ENCODE peak calls at places on chromosomes 16 and 17, in seven cellular contexts. A is H9; P is effector memory CD4-positive, alpha-beta T cell; T is neuronal stem cell; Z is sigmoid colon; L is A549; O is WERI-Rb-1. C is an unnamed sample.

GRCh38 chr16:30846649-30847402 is 47.1 kb downstream of the BCL7C start:
- DNase-seq in A (no peak), P (no peak), T (no peak), Z (no peak), L (no peak), O (peak; percentile 75), C (no peak)

GRCh38 chr17:74297941-74298340 is 23.9 kb downstream of the DNAI2 start:
- DNase-seq in A (no peak), P (no peak), T (no peak), Z (no peak), L (no peak), O (no peak), C (no peak)

GRCh38 chr17:7914771-7915610 is 1.1 kb downstream of the RNF227 start:
- DNase-seq in A (no peak), P (no peak), T (no peak), Z (peak; percentile 80), L (peak; percentile 36), O (no peak), C (no peak)

GRCh38 chr16:87854053-87854906 is 15.0 kb downstream of the SLC7A5 start:
- DNase-seq in A (no peak), P (peak; percentile 70), T (no peak), Z (no peak), L (no peak), O (peak; percentile 76), C (no peak)

GRCh38 chr17:72386619-72387237 is 265.9 kb downstream of the SOX9 start:
- DNase-seq in A (no peak), P (no peak), T (no peak), Z (no peak), L (no peak), O (no peak), C (no peak)

GRCh38 chr17:32350662-32351418 is 883 bp downstream of the ZNF207 start:
- DNase-seq in A (no peak), P (peak; percentile 34), T (no peak), Z (no peak), L (no peak), O (peak; percentile 15), C (peak; percentile 24)

GRCh38 chr17:28119560-28119959 is 77.1 kb downstream of the NLK start:
- DNase-seq in A (no peak), P (no peak), T (no peak), Z (no peak), L (no peak), O (no peak), C (no peak)

GRCh38 chr17:40617678-40618240 is 29.9 kb downstream of the SMARCE1 start:
- DNase-seq in A (peak; percentile 75), P (no peak), T (no peak), Z (no peak), L (no peak), O (peak; percentile 41), C (no peak)

GRCh38 chr17:43994272-43995149 is 9.9 kb upstream of the NAGS start:
- DNase-seq in A (peak; percentile 86), P (peak; percentile 42), T (no peak), Z (peak; percentile 83), L (peak; percentile 94), O (peak; percentile 91), C (peak; percentile 63)

GRCh38 chr17:5584971-5585794 is 874 bp upstream of the NLRP1 start:
- DNase-seq in A (no peak), P (no peak), T (no peak), Z (no peak), L (no peak), O (no peak), C (no peak)

GRCh38 chr17:12388206-12388605 is 277.5 kb upstream of the MYOCD start:
- DNase-seq in A (no peak), P (no peak), T (no peak), Z (no peak), L (no peak), O (no peak), C (no peak)

GRCh38 chr16:1043831-1044514 is 28.6 kb upstream of the SSTR5 start:
- DNase-seq in A (no peak), P (no peak), T (no peak), Z (no peak), L (no peak), O (no peak), C (no peak)

GRCh38 chr17:17568772-17569195 is 22.7 kb downstream of the PEMT start:
- DNase-seq in A (peak; percentile 92), P (peak; percentile 9), T (peak; percentile 64), Z (no peak), L (peak; percentile 95), O (peak; percentile 86), C (peak; percentile 19)

GRCh38 chr17:61000911-61001310 is 323.3 kb downstream of the BCAS3 start:
- DNase-seq in A (no peak), P (no peak), T (no peak), Z (no peak), L (no peak), O (no peak), C (no peak)

GRCh38 chr17:47857551-47858410 is 6.8 kb upstream of the SP6 start:
- DNase-seq in A (peak; percentile 68), P (no peak), T (no peak), Z (no peak), L (no peak), O (no peak), C (no peak)

GRCh38 chr17:15884731-15885130 is 60.2 kb upstream of the ADORA2B start:
- DNase-seq in A (no peak), P (no peak), T (no peak), Z (no peak), L (no peak), O (no peak), C (no peak)

GRCh38 chr17:44522883-44523671 is 19.9 kb upstream of the GPATCH8 start:
- DNase-seq in A (peak; percentile 92), P (no peak), T (no peak), Z (peak; percentile 65), L (peak; percentile 84), O (peak; percentile 83), C (no peak)

DNA sequence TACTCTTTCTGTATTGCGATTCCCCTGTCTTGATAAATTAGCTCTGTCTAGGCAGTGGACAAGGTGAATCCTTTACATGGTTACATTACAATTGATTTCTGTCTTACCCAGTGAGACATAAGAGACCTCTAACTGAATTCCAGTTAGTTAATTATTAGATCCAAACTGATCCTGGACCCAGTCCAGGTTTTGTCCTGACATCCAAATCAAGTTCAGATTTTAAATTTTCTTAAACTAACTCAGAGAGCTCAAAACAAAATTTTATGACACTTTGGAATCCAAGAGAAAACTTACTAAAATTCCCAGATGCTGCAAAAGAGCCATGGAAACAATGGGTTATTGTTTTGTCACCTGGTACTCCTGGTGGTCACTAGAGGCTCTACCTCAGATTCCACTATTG is 2166.6 kb downstream of the TP53TG3F start:
- DNase-seq in A (no peak), P (no peak), T (no peak), Z (no peak), L (no peak), O (no peak), C (no peak)
- H3K9me3 ChIP-seq in A (peaks cover 86% of the 10 kb centered on the region), P (peaks cover under 1% of the 10 kb centered on the region), T (no peaks in the 10 kb centered on the region), Z (no peaks in the 10 kb centered on the region), L (no peaks in the 10 kb centered on the region), O (no peaks in the 10 kb centered on the region), C (no peaks in the 10 kb centered on the region)

GRCh38 chr16:60605176-60605575 is 1431.1 kb downstream of the CDH8 start:
- DNase-seq in A (peak; percentile 33), P (no peak), T (no peak), Z (no peak), L (no peak), O (no peak), C (no peak)

DNA sequence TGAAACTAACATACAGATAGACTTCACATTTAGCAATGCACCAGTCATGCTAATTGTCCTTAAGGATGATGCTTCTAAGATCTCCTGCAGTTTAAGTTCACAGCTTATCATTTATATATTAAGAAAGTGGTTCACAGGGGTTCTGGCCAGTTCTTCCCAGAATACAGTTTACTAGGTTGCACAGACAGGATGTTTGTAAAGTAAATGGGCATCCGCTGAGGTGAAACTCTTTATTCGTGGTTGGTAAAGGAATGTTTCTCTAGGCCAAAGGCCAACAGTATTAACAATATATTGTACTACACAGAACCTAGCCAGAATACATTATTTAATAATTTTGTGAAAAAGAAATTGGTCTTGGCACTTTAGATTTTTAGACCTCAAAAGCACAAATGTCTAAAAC is 1427.3 kb downstream of the CDH8 start:
- DNase-seq in A (no peak), P (no peak), T (no peak), Z (no peak), L (no peak), O (no peak), C (no peak)
- H3K9me3 ChIP-seq in A (no peaks in the 10 kb centered on the region), P (no peaks in the 10 kb centered on the region), T (no peaks in the 10 kb centered on the region), Z (no peaks in the 10 kb centered on the region), L (no peaks in the 10 kb centered on the region), O (no peaks in the 10 kb centered on the region), C (no peaks in the 10 kb centered on the region)

GRCh38 chr17:70047619-70048018 is 27.4 kb upstream of the KCNJ16 start:
- DNase-seq in A (no peak), P (no peak), T (no peak), Z (no peak), L (no peak), O (no peak), C (no peak)
- H3K9me3 ChIP-seq in A (no peaks in the 10 kb centered on the region), P (no peaks in the 10 kb centered on the region), T (no peaks in the 10 kb centered on the region), Z (no peaks in the 10 kb centered on the region), L (no peaks in the 10 kb centered on the region), O (no peaks in the 10 kb centered on the region), C (no peaks in the 10 kb centered on the region)

DNA sequence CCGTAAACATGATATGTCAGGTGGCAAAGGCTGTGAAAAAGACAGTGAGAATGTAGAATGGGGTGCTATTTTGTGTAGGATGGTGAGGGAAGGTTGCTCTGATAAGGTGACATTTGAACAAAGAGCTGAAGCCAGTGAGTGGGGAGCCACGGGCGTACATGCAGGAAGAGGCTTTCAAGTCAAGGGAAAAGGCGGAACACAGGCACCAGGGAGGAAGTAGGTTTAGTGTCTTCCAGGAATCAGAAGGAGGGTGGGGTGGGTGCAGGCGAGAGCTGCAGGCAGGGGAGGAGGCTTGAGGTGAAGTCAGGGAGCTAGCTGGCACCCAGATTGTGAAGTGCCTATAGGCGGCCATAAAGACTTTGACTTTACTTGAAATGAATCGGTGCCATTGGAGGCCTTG is 14.1 kb downstream of the ZFP90 start:
- DNase-seq in A (no peak), P (no peak), T (no peak), Z (no peak), L (no peak), O (no peak), C (no peak)
- H3K9me3 ChIP-seq in A (peaks cover 13% of the 10 kb centered on the region), P (peaks cover 55% of the 10 kb centered on the region), T (peaks cover 94% of the 10 kb centered on the region), Z (peaks cover 18% of the 10 kb centered on the region), L (peaks cover 94% of the 10 kb centered on the region), O (peaks cover 26% of the 10 kb centered on the region), C (peaks cover 35% of the 10 kb centered on the region)

GRCh38 chr16:27571433-27572306 is 21.7 kb downstream of the KATNIP start:
- DNase-seq in A (no peak), P (no peak), T (no peak), Z (peak; percentile 44), L (no peak), O (no peak), C (no peak)

GRCh38 chr16:27564226-27564625 is 14.3 kb downstream of the KATNIP start:
- DNase-seq in A (no peak), P (no peak), T (no peak), Z (peak; percentile 41), L (no peak), O (no peak), C (no peak)

GRCh38 chr16:27568077-27568476 is 18.1 kb downstream of the KATNIP start:
- DNase-seq in A (no peak), P (no peak), T (no peak), Z (no peak), L (peak; percentile 27), O (no peak), C (no peak)

GRCh38 chr16:27561216-27561615 is 11.3 kb downstream of the KATNIP start:
- DNase-seq in A (no peak), P (no peak), T (no peak), Z (peak; percentile 14), L (no peak), O (no peak), C (no peak)

GRCh38 chr16:27566417-27566816 is 16.5 kb downstream of the KATNIP start:
- DNase-seq in A (no peak), P (no peak), T (no peak), Z (peak; percentile 36), L (no peak), O (no peak), C (no peak)
- H3K9me3 ChIP-seq in A (no peaks in the 10 kb centered on the region), P (no peaks in the 10 kb centered on the region), T (no peaks in the 10 kb centered on the region), Z (no peaks in the 10 kb centered on the region), L (no peaks in the 10 kb centered on the region), O (no peaks in the 10 kb centered on the region), C (no peaks in the 10 kb centered on the region)

C was measured in T-helper 17 cell.